ENCODE peak calls at places on chromosome 19, in seven cellular contexts. C is GM23338, H is GM23248, J is OCI-LY7, I is HCT116, K is neural progenitor cell, E is SK-N-SH. V is an unnamed sample.

GRCh38 chr19:8148410-8149231 is 771 bp downstream of the FBN3 start:
- DNase-seq in K (peak; percentile 85), I (peak; percentile 24), E (peak; percentile 62), H (no peak), C (peak; percentile 97), J (no peak), V (no peak)

GRCh38 chr19:13797870-13798269 is 2.6 kb downstream of the ZSWIM4 start:
- DNase-seq in I (no peak), J (no peak), H (peak; percentile 90), K (no peak), E (no peak), C (no peak), V (no peak)

GRCh38 chr19:1816530-1817298 is 4.6 kb upstream of the ATP8B3 start:
- DNase-seq in I (no peak), E (no peak), C (no peak), H (no peak), J (no peak), K (no peak), V (no peak)

GRCh38 chr19:17794731-17795494 is at the start of gene B3GNT3:
- DNase-seq in H (peak; percentile 37), I (peak; percentile 83), K (peak; percentile 44), C (peak; percentile 89), E (no peak), J (no peak), V (no peak)

GRCh38 chr19:35641515-35642151 is at the start of gene ETV2:
- DNase-seq in C (peak; percentile 79), E (peak; percentile 55), H (peak; percentile 26), K (peak; percentile 61), I (no peak), J (peak; percentile 35), V (no peak)

GRCh38 chr19:6534451-6535093 is 3.7 kb downstream of the TNFSF9 start:
- DNase-seq in K (peak; percentile 53), I (no peak), H (no peak), J (no peak), C (peak; percentile 65), E (no peak), V (no peak)

GRCh38 chr19:40601061-40601973 is at the start of gene LTBP4:
- DNase-seq in C (peak; percentile 60), E (peak; percentile 74), K (peak; percentile 72), H (peak; percentile 75), I (no peak), J (no peak), V (peak; percentile 14)

GRCh38 chr19:2084993-2085720 is 11.0 kb downstream of the MOB3A start:
- DNase-seq in E (peak; percentile 20), J (peak; percentile 98), H (peak; percentile 79), K (no peak), C (no peak), I (no peak), V (peak; percentile 100)

GRCh38 chr19:12733907-12734214 is 623 bp downstream of the TRIR start:
- DNase-seq in E (no peak), K (no peak), I (no peak), J (no peak), H (no peak), C (no peak), V (no peak)

GRCh38 chr19:3225677-3226093 is 1.2 kb downstream of the CELF5 start:
- DNase-seq in I (no peak), J (no peak), H (no peak), E (peak; percentile 56), K (no peak), C (peak; percentile 48), V (no peak)

GRCh38 chr19:54281008-54281728 is at the start of gene LILRB2:
- DNase-seq in K (no peak), H (no peak), I (no peak), J (no peak), E (no peak), C (no peak), V (no peak)
- TF ChIP-seq EZH2phosphoT487 in K (no peak), H (no peak), I (no peak), J (no peak), E (no peak), C (no peak), V (no peak)

GRCh38 chr19:45863335-45863839 is 440 bp upstream of the SYMPK start:
- DNase-seq in J (no peak), C (no peak), H (no peak), E (no peak), I (no peak), K (no peak), V (no peak)

GRCh38 chr19:45862271-45862563 is 730 bp downstream of the SYMPK start:
- DNase-seq in H (no peak), E (no peak), C (no peak), J (no peak), K (no peak), I (no peak), V (no peak)

GRCh38 chr19:45863840-45864628 is at the start of gene FOXA3:
- DNase-seq in E (peak; percentile 87), J (peak; percentile 64), C (peak; percentile 84), I (no peak), K (peak; percentile 88), H (peak; percentile 62), V (peak; percentile 53)

GRCh38 chr19:45864629-45865082 is 530 bp downstream of the FOXA3 start:
- DNase-seq in H (no peak), I (no peak), K (no peak), J (no peak), C (no peak), E (no peak), V (no peak)

DNA sequence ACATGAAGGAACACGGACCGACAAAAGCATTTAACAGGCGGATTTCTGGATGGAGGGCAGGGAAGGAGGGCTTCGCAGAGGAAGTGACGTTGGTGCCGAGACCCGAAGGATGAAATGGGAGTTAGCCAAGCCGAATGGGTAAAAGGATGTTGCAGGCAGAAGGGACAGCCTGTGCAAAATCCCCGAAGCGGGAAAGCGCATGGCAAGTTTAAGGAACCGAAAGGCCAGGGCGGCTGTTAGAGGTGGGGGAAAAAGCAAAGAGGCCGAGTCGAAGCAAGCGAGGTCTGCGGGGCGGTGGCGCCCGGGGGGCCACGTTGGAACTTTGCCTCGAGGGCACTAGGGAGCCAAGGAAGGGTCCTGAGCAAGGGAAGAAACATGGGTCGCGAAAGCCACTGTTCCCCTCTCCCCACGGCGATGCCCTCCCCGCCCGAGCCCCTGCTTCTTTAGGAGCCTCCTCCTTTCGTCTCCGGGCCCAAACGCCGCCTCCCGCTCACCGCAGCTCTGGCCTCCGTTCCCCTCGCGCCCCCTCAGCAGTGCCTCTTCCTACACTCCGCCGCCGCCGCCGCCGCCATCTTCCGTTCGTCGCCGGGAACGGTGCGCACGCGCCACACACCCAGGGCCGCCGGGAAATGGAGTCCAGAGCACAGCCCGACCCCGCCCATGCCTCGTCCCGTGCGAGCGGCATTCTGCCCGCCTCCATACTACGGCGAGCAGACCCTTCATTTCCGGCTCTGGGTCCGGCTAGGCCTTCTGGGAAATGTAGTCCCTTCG is at the start of gene SYMPK:
- DNase-seq in H (peak; percentile 100), J (peak; percentile 99), C (peak; percentile 99), E (peak; percentile 99), I (peak; percentile 96), K (peak; percentile 100), V (peak; percentile 98)
- H3K4me3 ChIP-seq in H (peak within 1 kb of the TSS; percentile 96), J (peak within 1 kb of the TSS; percentile 82), C (peak within 1 kb of the TSS; percentile 63), E (peak within 1 kb of the TSS; percentile 77), I (peak within 1 kb of the TSS; percentile 93), K (peak within 1 kb of the TSS; percentile 82), V (peak within 1 kb of the TSS; percentile 89)

DNA sequence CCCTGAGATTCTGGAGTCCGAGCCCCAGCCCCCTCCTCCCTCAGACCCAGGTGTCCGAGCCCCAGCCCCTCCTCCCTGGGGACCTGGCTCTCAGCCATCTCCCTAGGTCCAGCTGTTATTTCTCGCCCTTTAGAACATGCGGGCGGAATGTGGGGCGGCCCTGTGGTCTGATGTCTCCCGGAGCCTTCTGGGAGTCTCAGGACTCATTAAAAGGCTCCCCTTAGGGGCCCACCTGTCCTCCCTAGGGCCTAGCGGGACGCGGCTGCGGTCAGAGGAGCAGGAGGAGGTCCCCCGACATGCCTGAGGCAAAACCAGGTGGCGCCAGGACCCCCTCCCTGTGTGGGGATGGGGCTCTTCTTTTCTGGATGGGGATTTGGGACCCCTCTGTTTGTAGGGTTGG is at the start of gene MYBPC2:
- DNase-seq in I (no peak), H (no peak), K (peak; percentile 51), E (no peak), J (peak; percentile 71), C (peak; percentile 76), V (no peak)
- H3K27ac ChIP-seq in I (peak within 1 kb of the TSS; percentile 49), H (no peak within 1 kb of the TSS), K (no peak within 1 kb of the TSS), E (peak within 1 kb of the TSS; percentile 75), J (peak within 1 kb of the TSS; percentile 87), C (peak within 1 kb of the TSS; percentile 74), V (no peak within 1 kb of the TSS)

GRCh38 chr19:53906211-53907192 is 2.6 kb upstream of the CACNG7 start:
- DNase-seq in K (peak; percentile 71), J (peak; percentile 33), E (peak; percentile 85), C (peak; percentile 81), H (peak; percentile 45), I (no peak), V (no peak)
- TF ChIP-seq EZH2phosphoT487 in K (peak; percentile 36), J (no peak), E (no peak), C (no peak), H (no peak), I (no peak), V (no peak)

GRCh38 chr19:57637379-57637778 is 4.4 kb downstream of the ZNF211 start:
- DNase-seq in E (no peak), J (no peak), H (no peak), K (no peak), I (no peak), C (no peak), V (no peak)

GRCh38 chr19:57633832-57634131 is 814 bp downstream of the ZNF211 start:
- DNase-seq in I (no peak), J (no peak), E (no peak), K (no peak), C (peak; percentile 37), H (no peak), V (no peak)

GRCh38 chr19:57632987-57633831 is at the start of gene ZNF211:
- DNase-seq in J (peak; percentile 96), H (peak; percentile 98), I (peak; percentile 88), K (peak; percentile 99), C (peak; percentile 98), E (peak; percentile 96), V (peak; percentile 93)
- H3K4me3 ChIP-seq in J (peak within 1 kb of the TSS; percentile 87), H (peak within 1 kb of the TSS; percentile 99), I (peak within 1 kb of the TSS; percentile 76), K (peak within 1 kb of the TSS; percentile 78), C (peak within 1 kb of the TSS; percentile 98), E (peak within 1 kb of the TSS; percentile 85), V (peak within 1 kb of the TSS; percentile 83)

DNA sequence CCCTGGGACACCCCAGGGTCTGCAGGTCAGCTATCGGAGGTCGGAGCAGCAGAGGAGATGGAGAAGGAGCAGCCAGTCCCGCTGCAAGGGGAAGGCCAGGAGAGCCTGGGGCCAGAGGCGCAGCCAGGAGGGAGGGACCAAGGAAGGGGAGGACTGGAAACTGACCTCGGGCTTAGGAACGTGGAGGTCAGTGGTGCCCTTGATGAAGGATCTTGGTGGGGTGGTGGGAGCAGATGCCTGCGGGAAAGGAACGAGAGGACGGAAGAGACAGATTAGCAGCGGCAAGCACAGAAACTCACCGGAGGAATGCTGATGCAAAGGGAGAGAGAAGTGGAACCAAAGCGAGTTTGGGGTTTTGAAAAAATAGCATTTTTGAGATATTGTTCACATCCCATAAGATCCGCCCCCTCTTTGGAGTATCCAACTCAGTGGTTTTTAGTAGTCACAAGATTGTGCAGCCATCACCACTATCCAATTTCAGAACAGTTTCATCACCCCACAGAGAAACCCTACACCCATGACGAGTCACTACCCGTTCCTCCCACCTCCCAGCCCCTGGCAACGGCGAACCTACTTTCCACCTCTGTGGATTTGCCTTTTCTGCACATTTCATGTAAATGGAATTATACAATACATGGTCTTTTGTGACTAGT is 22.1 kb downstream of the PLEKHF1 start:
- DNase-seq in J (no peak), H (peak; percentile 99), E (no peak), K (no peak), C (no peak), I (no peak), V (no peak)
- H3K27ac ChIP-seq in J (no peak overlapping the region), H (peak overlapping the region; percentile 97), E (no peak overlapping the region), K (no peak overlapping the region), C (no peak overlapping the region), I (no peak overlapping the region), V (no peak overlapping the region)